ENCODE peak calls at places on chromosomes 7 and 10, in eight cellular contexts. S is NCI-H82; O is AG04449; Z is NAMALWA; X is astrocyte; T is NCI-H446; L is activated effector memory CD4-positive, alpha-beta T cell treated with Interleukin-2 at 50 U/mL for 16 hours; Y is stimulated activated CD4-positive, alpha-beta T cell treated with anti-CD3 and anti-CD28 coated beads, Interleukin-1b, Interleukin-23, amount 100 ng/mL, for 24 hours. Q is an unnamed sample.

GRCh38 chr7:31129067-31129466 is 77.0 kb downstream of the ADCYAP1R1 start:
- DNase-seq in S (peak), O (no peak), Z (no peak), X (no peak), T (no peak), L (no peak), Y (no peak), Q (no peak)

GRCh38 chr7:8442814-8443304 is 9.4 kb downstream of the NXPH1 start:
- DNase-seq in S (no peak), O (no peak), Z (no peak), X (peak), T (no peak), L (no peak), Y (peak), Q (no peak)

GRCh38 chr7:143410523-143411004 is 1.9 kb upstream of the EPHA1 start:
- DNase-seq in S (no peak), O (no peak), Z (no peak), X (peak), T (no peak), L (no peak), Y (no peak), Q (no peak)

GRCh38 chr10:101237080-101237817 is 8.0 kb upstream of the LBX1 start:
- DNase-seq in S (no peak), O (no peak), Z (no peak), X (peak), T (no peak), L (no peak), Y (no peak), Q (no peak)

GRCh38 chr7:159099217-159099655 is 45.4 kb downstream of the VIPR2 start:
- DNase-seq in S (no peak), O (no peak), Z (no peak), X (no peak), T (no peak), L (no peak), Y (no peak), Q (no peak)

GRCh38 chr7:26618898-26619297 is 245.5 kb downstream of the SKAP2 start:
- DNase-seq in S (peak), O (no peak), Z (no peak), X (no peak), T (no peak), L (no peak), Y (no peak), Q (no peak)

GRCh38 chr7:102450242-102450641 is 14.4 kb downstream of the ALKBH4 start:
- DNase-seq in S (peak), O (no peak), Z (peak), X (no peak), T (no peak), L (no peak), Y (no peak), Q (peak)

GRCh38 chr10:108673756-108674155 is 1249.6 kb downstream of the XPNPEP1 start:
- DNase-seq in S (no peak), O (no peak), Z (no peak), X (no peak), T (no peak), L (no peak), Y (no peak), Q (no peak)